ENCODE peak calls at places on chromosome 15, in nine cellular contexts. F is HL-60, V is HAP-1, W is WERI-Rb-1, X is left ventricle myocardium inferior, U is GM12865, J is AG09309, B is esophagus squamous epithelium, M is uterus. I is an unnamed sample.

GRCh38 chr15:99135194-99135593 is 30.3 kb downstream of the SYNM start:
- DNase-seq in W (no peak), U (peak), B (no peak), M (no peak), J (no peak), V (no peak), X (no peak), F (no peak), I (peak)

GRCh38 chr15:40768492-40769309 is 1.1 kb upstream of the C15orf62 start:
- DNase-seq in J (no peak), V (no peak), U (peak), B (no peak), W (no peak), F (peak), X (no peak), M (no peak), I (no peak)

GRCh38 chr15:73969151-73969759 is 22.8 kb downstream of the STOML1 start:
- DNase-seq in J (no peak), U (no peak), W (no peak), X (no peak), V (no peak), M (no peak), B (no peak), F (no peak), I (peak)

GRCh38 chr15:38130739-38131498 is 121.7 kb upstream of the SPRED1 start:
- DNase-seq in B (peak), X (peak), F (peak), W (peak), M (peak), U (peak), J (peak), V (no peak), I (peak)

GRCh38 chr15:66923438-66923881 is 141.9 kb upstream of the SMAD3 start:
- DNase-seq in U (peak), B (no peak), F (peak), V (peak), W (peak), M (no peak), X (no peak), J (no peak), I (no peak)

GRCh38 chr15:74752011-74752410 is 3.4 kb downstream of the CYP1A2 start:
- DNase-seq in F (no peak), U (no peak), V (no peak), J (no peak), W (no peak), X (no peak), B (no peak), M (no peak), I (no peak)

GRCh38 chr15:78437107-78437761 is 782 bp upstream of the IREB2 start:
- DNase-seq in W (no peak), V (peak), U (no peak), X (no peak), B (no peak), J (no peak), F (no peak), M (no peak), I (no peak)

GRCh38 chr15:60215225-60215963 is 182.4 kb downstream of the ANXA2 start:
- DNase-seq in M (no peak), V (no peak), X (no peak), B (no peak), J (no peak), F (no peak), W (no peak), U (no peak), I (no peak)

GRCh38 chr15:32828507-32829186 is 110.8 kb downstream of the GREM1 start:
- DNase-seq in B (no peak), J (peak), U (no peak), M (no peak), W (no peak), X (no peak), V (no peak), F (no peak), I (no peak)

GRCh38 chr15:47813985-47814384 is 96.7 kb downstream of the SEMA6D start:
- DNase-seq in V (no peak), M (no peak), B (no peak), F (no peak), U (peak), X (no peak), J (no peak), W (no peak), I (no peak)

GRCh38 chr15:76664411-76664810 is 240.7 kb downstream of the SCAPER start:
- DNase-seq in W (no peak), V (no peak), U (no peak), B (no peak), M (no peak), F (no peak), X (no peak), J (no peak), I (no peak)

GRCh38 chr15:47349179-47349578 is 368.1 kb upstream of the SEMA6D start:
- DNase-seq in M (no peak), J (no peak), B (no peak), U (no peak), W (no peak), F (no peak), V (no peak), X (no peak), I (no peak)

GRCh38 chr15:99733268-99734039 is at the start of gene LYSMD4:
- DNase-seq in U (peak), W (peak), B (peak), F (peak), M (peak), V (peak), X (peak), J (peak), I (peak)

GRCh38 chr15:59549339-59549807 is 62.2 kb upstream of the GCNT3 start:
- DNase-seq in W (no peak), B (no peak), J (no peak), U (no peak), F (no peak), M (no peak), X (no peak), V (no peak), I (no peak)

GRCh38 chr15:96274698-96275097 is 55.8 kb upstream of the NR2F2 start:
- DNase-seq in W (no peak), B (no peak), U (no peak), F (no peak), V (no peak), J (no peak), M (no peak), X (no peak), I (no peak)

GRCh38 chr15:50182233-50183013 is 427 bp downstream of the SLC27A2 start:
- DNase-seq in M (no peak), B (no peak), U (no peak), V (peak), X (no peak), W (peak), J (no peak), F (peak), I (no peak)

GRCh38 chr15:39704684-39705083 is 78.0 kb downstream of the FSIP1 start:
- DNase-seq in B (no peak), U (no peak), J (peak), W (no peak), X (no peak), V (peak), M (no peak), F (no peak), I (no peak)
- H3K4me3 ChIP-seq in B (no peak), U (no peak), J (no peak), W (no peak), X (no peak), V (no peak), M (no peak), F (no peak), I (no peak)

DNA sequence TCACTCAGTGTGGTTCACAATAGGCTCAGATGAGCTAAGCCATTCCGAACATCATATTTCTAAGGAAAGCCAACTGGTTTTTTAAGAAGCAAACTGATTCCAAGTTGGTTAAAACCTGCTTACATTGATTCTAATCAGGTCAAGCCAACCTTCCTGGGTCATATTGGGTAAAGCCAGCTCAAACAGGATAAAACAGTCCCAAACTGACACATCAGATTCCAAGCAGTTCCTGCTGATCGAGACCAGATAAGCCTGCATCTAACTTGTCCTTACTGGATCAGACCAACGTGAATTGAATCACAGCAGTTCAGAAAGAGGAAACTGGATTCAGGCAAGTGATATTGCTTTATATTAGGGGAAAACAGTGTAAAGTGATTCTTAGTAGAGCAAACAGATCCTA is 18.6 kb upstream of the THSD4 start:
- DNase-seq in U (no peak), B (no peak), F (no peak), J (no peak), M (no peak), W (peak), X (no peak), V (no peak), I (no peak)
- H3K4me3 ChIP-seq in U (no peak), B (no peak), F (no peak), J (no peak), M (no peak), W (no peak), X (no peak), V (no peak), I (no peak)

GRCh38 chr15:31364301-31365031 is 37.8 kb downstream of the KLF13 start:
- DNase-seq in B (no peak), X (peak), U (no peak), W (no peak), J (no peak), M (no peak), V (no peak), F (peak), I (no peak)
- H3K4me3 ChIP-seq in B (no peak), X (peak), U (no peak), W (no peak), J (no peak), M (no peak), V (no peak), F (no peak), I (peak)

GRCh38 chr15:45112592-45113379 is 1.2 kb downstream of the DUOX2 start:
- DNase-seq in V (no peak), W (peak), F (no peak), J (no peak), B (no peak), U (no peak), M (no peak), X (no peak), I (no peak)
- H3K4me3 ChIP-seq in V (no peak), W (peak), F (no peak), J (no peak), B (peak), U (no peak), M (no peak), X (peak), I (peak)

GRCh38 chr15:93118904-93119303 is 29.9 kb upstream of the RGMA start:
- DNase-seq in W (no peak), X (no peak), U (no peak), V (no peak), B (no peak), F (no peak), J (no peak), M (no peak), I (no peak)
- H3K4me3 ChIP-seq in W (no peak), X (no peak), U (no peak), V (no peak), B (no peak), F (no peak), J (no peak), M (no peak), I (no peak)

GRCh38 chr15:68276668-68277067 is 877 bp upstream of the FEM1B start:
- DNase-seq in B (no peak), U (no peak), J (no peak), W (no peak), X (no peak), M (no peak), V (no peak), F (no peak), I (no peak)
- H3K4me3 ChIP-seq in B (peak), U (peak), J (peak), W (peak), X (peak), M (peak), V (peak), F (peak), I (peak)

I was measured in coronary artery.